ENCODE peak calls at places on chromosomes 6 and 20, in four cellular contexts. I is DND-41, L is GM12864, N is AG04450. D is an unnamed sample.

GRCh38 chr6:93801101-93801847 is 381.9 kb upstream of the EPHA7 start:
- DNase-seq in I (no peak), L (no peak), N (no peak), D (no peak)

GRCh38 chr6:39228992-39229767 is at the start of gene KCNK5:
- DNase-seq in I (peak), L (no peak), N (no peak), D (no peak)

GRCh38 chr6:53055873-53056272 is 9.3 kb upstream of the FBXO9 start:
- DNase-seq in I (no peak), L (no peak), N (no peak), D (no peak)

GRCh38 chr6:46645265-46645664 is 7.4 kb downstream of the CYP39A1 start:
- DNase-seq in I (no peak), L (no peak), N (no peak), D (no peak)

GRCh38 chr6:30705620-30706019 is 11.5 kb downstream of the MDC1 start:
- DNase-seq in I (no peak), L (no peak), N (no peak), D (no peak)

GRCh38 chr20:8133816-8134451 is 1.9 kb downstream of the PLCB1 start:
- DNase-seq in I (no peak), L (no peak), N (no peak), D (no peak)

GRCh38 chr6:160461641-160462040 is 113.5 kb downstream of the SLC22A3 start:
- DNase-seq in I (peak), L (no peak), N (no peak), D (no peak)

GRCh38 chr6:90397929-90398674 is 101.5 kb upstream of the BACH2 start:
- DNase-seq in I (peak), L (no peak), N (no peak), D (no peak)

GRCh38 chr6:31922942-31923341 is 4.6 kb upstream of the C2 start:
- DNase-seq in I (peak), L (no peak), N (no peak), D (no peak)

GRCh38 chr6:41937881-41938574 is 3.6 kb downstream of the CCND3 start:
- DNase-seq in I (peak), L (no peak), N (no peak), D (no peak)

GRCh38 chr6:165834613-165835259 is 171.7 kb upstream of the PDE10A start:
- DNase-seq in I (no peak), L (no peak), N (no peak), D (peak)

GRCh38 chr6:13573669-13574110 is 711 bp upstream of the SIRT5 start:
- DNase-seq in I (no peak), L (no peak), N (no peak), D (peak)

GRCh38 chr20:461254-462198 is 807 bp downstream of the TBC1D20 start:
- DNase-seq in I (peak), L (no peak), N (no peak), D (no peak)

GRCh38 chr6:1075880-1076279 is 236.0 kb upstream of the FOXQ1 start:
- DNase-seq in I (no peak), L (no peak), N (no peak), D (no peak)
- TF ChIP-seq CTCF in I (no peak), L (no peak), N (no peak), D (no peak)

DNA sequence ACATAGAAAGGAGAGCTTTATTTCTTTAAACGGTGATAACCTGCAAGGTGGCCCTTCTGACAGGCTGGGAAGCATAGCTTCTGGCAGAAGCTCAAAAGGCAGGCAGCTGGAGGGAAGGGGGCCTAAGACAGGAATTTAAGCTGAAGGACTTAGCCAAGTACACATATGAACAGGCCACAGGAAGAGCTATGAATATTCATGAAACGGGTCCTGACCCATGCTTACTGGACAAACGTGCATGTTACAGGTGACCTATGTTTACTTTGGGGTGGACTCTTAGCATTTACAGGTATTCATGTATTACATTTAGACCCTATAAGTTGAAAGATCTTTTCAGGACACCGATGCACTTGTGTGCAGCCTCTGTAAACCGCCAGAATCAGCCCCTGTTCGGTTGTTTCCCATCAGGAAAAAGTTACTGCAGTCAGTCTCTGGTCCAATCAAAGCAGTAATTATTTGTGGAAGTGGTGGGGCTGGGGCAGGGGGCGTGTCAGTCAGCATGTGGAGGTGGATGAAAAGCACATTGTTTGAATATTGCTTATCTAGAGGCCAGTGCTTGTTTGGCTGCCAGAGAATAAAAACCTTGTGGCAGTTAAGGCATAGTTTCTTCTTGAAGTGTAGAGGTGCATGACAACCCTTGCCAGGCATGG is 2.9 kb upstream of the GZF1 start:
- DNase-seq in I (no peak), L (no peak), N (no peak), D (no peak)
- H3K4me3 ChIP-seq in I (no peak), L (no peak), N (no peak), D (no peak)

GRCh38 chr20:46559685-46560440 is 9.4 kb upstream of the OCSTAMP start:
- DNase-seq in I (no peak), L (no peak), N (no peak), D (no peak)
- TF ChIP-seq CTCF in I (no peak), L (no peak), N (no peak), D (peak)

GRCh38 chr6:157049126-157049525 is 271.9 kb downstream of the ARID1B start:
- DNase-seq in I (no peak), L (no peak), N (no peak), D (no peak)

GRCh38 chr6:157047328-157047727 is 270.1 kb downstream of the ARID1B start:
- DNase-seq in I (no peak), L (no peak), N (no peak), D (no peak)

GRCh38 chr6:157046776-157047175 is 269.6 kb downstream of the ARID1B start:
- DNase-seq in I (no peak), L (no peak), N (no peak), D (no peak)

GRCh38 chr6:157045831-157046454 is 268.8 kb downstream of the ARID1B start:
- DNase-seq in I (no peak), L (no peak), N (no peak), D (no peak)

DNA sequence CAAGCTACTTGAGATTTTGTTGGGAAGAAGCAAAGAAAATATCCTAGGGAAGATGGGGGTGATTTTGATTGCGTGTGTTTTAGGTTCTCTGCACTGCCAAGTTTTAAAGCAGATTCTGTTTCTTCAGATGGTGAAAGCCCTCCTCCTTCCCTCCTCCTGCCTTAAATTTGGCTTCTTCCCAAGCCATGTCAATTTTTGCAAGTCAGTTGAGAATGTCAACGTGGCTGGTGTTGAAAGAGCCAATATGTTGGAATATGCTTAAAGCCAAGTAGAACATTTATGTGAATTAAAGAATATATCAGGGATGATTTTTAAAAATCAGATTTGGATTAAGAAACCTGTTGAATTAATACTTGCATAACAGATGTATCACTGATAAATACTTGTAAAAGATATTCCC is 270.8 kb downstream of the ARID1B start:
- DNase-seq in I (no peak), L (no peak), N (no peak), D (no peak)
- H3K4me3 ChIP-seq in I (no peak), L (no peak), N (no peak), D (no peak)

GRCh38 chr20:9532069-9532809 is 17.8 kb downstream of the LAMP5 start:
- DNase-seq in I (no peak), L (no peak), N (no peak), D (no peak)
- TF ChIP-seq CTCF in I (no peak), L (no peak), N (no peak), D (no peak)

DNA sequence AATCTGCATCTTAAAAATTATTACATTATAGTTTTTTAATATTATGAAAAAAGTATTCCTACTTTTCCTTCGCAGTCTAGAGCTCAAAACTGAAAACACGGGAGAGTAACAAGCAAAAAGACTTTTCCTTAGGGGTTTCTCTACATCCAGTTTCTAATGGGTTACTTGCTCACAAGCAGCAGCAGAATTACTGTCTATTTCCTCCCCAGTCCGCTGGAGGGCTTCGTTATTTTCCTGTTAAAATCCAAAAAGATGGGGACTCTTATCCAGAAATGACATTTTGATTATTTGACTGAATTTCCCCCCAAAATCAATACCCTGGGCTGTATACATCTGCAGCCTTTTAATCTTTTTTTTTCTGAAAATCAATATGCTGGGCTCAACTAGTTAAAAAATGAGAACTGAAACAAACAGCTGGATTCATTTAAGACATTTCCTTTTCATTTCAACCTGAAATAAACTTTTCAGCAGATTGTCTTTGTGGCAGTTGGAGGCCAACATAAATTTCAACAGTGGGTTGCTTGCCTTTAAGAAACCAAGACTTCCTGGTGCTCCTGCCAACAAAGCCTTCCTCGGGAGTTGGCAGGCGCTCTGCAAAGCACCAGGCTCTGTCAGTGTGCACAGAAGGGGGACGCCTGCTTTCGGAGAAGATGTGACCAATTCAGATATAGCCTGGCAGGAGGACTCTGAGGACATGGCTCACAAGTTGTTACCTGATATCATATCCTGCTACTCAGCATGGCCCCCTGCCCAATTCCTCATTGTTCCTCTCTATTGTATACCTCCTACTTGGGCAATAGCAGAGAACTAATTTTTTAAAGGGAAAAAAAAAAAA is 204.7 kb upstream of the ARG1 start:
- DNase-seq in I (peak), L (peak), N (no peak), D (no peak)
- H3K4me3 ChIP-seq in I (no peak), L (no peak), N (no peak), D (no peak)

GRCh38 chr6:157712585-157713295 is 110.3 kb upstream of the SNX9 start:
- DNase-seq in I (no peak), L (no peak), N (no peak), D (no peak)

GRCh38 chr6:157716553-157716952 is 106.5 kb upstream of the SNX9 start:
- DNase-seq in I (no peak), L (no peak), N (no peak), D (no peak)

GRCh38 chr6:157715766-157716171 is 107.3 kb upstream of the SNX9 start:
- DNase-seq in I (no peak), L (no peak), N (peak), D (no peak)

GRCh38 chr6:157713451-157714152 is 109.4 kb upstream of the SNX9 start:
- DNase-seq in I (no peak), L (no peak), N (no peak), D (no peak)

DNA sequence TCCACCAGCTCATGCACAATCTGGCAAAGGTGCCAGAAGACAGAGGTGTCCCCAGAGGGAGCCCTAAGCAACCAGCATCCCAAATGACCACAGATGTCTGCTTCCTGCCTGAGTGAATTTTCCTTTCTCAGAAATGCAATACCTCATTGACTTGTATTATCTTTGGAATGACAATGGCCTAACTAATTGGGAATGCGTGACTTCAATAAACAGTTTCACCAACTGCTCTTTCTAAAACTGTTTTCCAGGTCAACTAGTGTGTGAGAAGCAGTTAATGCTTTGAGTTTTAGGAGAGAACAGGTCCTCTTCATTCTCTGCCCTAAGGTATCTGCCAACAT is 108.9 kb upstream of the SNX9 start:
- DNase-seq in I (no peak), L (no peak), N (no peak), D (no peak)
- TF ChIP-seq CTCF in I (no peak), L (no peak), N (no peak), D (peak)

DNA sequence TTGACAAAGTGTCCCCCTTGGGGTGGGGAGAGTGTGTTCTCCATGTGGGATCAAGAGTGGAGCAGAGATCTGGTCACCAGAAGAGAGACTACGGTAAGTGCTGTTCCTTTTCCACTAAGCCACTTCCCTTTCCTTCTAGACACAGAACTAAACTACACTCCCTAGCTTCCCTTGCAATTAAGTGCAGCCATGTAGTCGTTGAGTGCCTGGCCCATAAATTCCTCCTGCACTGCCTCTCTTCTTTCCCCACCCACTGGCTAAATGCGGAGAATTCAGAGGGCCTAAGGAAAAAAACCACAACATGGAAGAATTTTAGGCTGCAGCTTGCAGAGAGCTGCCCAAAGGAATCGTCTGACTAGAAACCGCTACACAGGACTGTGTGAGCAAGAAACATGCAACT is 1.5 kb downstream of the WDR27 start:
- DNase-seq in I (no peak), L (no peak), N (no peak), D (no peak)
- H3K4me3 ChIP-seq in I (peak), L (no peak), N (peak), D (peak)

GRCh38 chr6:149094156-149094555 is 223.4 kb upstream of the TAB2 start:
- DNase-seq in I (no peak), L (no peak), N (no peak), D (no peak)

GRCh38 chr6:149094934-149095341 is 222.6 kb upstream of the TAB2 start:
- DNase-seq in I (peak), L (no peak), N (no peak), D (no peak)

GRCh38 chr6:149089508-149089907 is 228.0 kb upstream of the TAB2 start:
- DNase-seq in I (no peak), L (no peak), N (no peak), D (no peak)

GRCh38 chr6:149095842-149096241 is 221.7 kb upstream of the TAB2 start:
- DNase-seq in I (peak), L (no peak), N (no peak), D (no peak)

GRCh38 chr6:149093643-149094042 is 223.9 kb upstream of the TAB2 start:
- DNase-seq in I (no peak), L (no peak), N (peak), D (no peak)
- TF ChIP-seq CTCF in I (no peak), L (no peak), N (no peak), D (no peak)

D was measured in epithelial cell of proximal tubule.